ENCODE peak calls at places on chromosomes 2 and 18, in eight cellular contexts. One of them, this sample, is unnamed.

GRCh38 chr2:20568501-20569463 is 82.1 kb downstream of the HS1BP3 start:
- DNase-seq in stimulated activated CD8-positive, alpha-beta memory T cell treated with anti-CD3 and anti-CD28 coated beads, Interleukin-2, amount 100 ng/mL, for 48 hours: no peak
- DNase-seq in PC-9: peak; percentile 48
- DNase-seq in CD8-positive, alpha-beta T cell: no peak
- DNase-seq in neural crest cell: no peak
- DNase-seq in GM03348: peak; percentile 44
- DNase-seq in activated T-cell treated with anti-CD3 and anti-CD28 coated beads, Interleukin-2, amount 50 U/mL, for 72 hours: no peak
- DNase-seq in fibroblast of the conjunctiva: no peak
- DNase-seq in this sample: peak; percentile 30

GRCh38 chr2:156394033-156394741 is 42.0 kb upstream of the GPD2 start:
- DNase-seq in stimulated activated CD8-positive, alpha-beta memory T cell treated with anti-CD3 and anti-CD28 coated beads, Interleukin-2, amount 100 ng/mL, for 48 hours: no peak
- DNase-seq in PC-9: no peak
- DNase-seq in CD8-positive, alpha-beta T cell: no peak
- DNase-seq in neural crest cell: no peak
- DNase-seq in GM03348: no peak
- DNase-seq in activated T-cell treated with anti-CD3 and anti-CD28 coated beads, Interleukin-2, amount 50 U/mL, for 72 hours: no peak
- DNase-seq in fibroblast of the conjunctiva: no peak
- DNase-seq in this sample: no peak

GRCh38 chr18:21444465-21445023 is 156.0 kb downstream of the ESCO1 start:
- DNase-seq in stimulated activated CD8-positive, alpha-beta memory T cell treated with anti-CD3 and anti-CD28 coated beads, Interleukin-2, amount 100 ng/mL, for 48 hours: no peak
- DNase-seq in PC-9: peak; percentile 9
- DNase-seq in CD8-positive, alpha-beta T cell: no peak
- DNase-seq in neural crest cell: peak; percentile 19
- DNase-seq in GM03348: peak; percentile 67
- DNase-seq in activated T-cell treated with anti-CD3 and anti-CD28 coated beads, Interleukin-2, amount 50 U/mL, for 72 hours: peak; percentile 3
- DNase-seq in fibroblast of the conjunctiva: peak; percentile 39
- DNase-seq in this sample: peak; percentile 57

GRCh38 chr2:130997198-130997597 is 96.1 kb downstream of the FAM168B start:
- DNase-seq in stimulated activated CD8-positive, alpha-beta memory T cell treated with anti-CD3 and anti-CD28 coated beads, Interleukin-2, amount 100 ng/mL, for 48 hours: no peak
- DNase-seq in PC-9: no peak
- DNase-seq in CD8-positive, alpha-beta T cell: no peak
- DNase-seq in neural crest cell: no peak
- DNase-seq in GM03348: no peak
- DNase-seq in activated T-cell treated with anti-CD3 and anti-CD28 coated beads, Interleukin-2, amount 50 U/mL, for 72 hours: no peak
- DNase-seq in fibroblast of the conjunctiva: no peak
- DNase-seq in this sample: no peak

GRCh38 chr2:100819365-100820345 is at the start of gene NPAS2:
- DNase-seq in stimulated activated CD8-positive, alpha-beta memory T cell treated with anti-CD3 and anti-CD28 coated beads, Interleukin-2, amount 100 ng/mL, for 48 hours: no peak
- DNase-seq in PC-9: peak; percentile 43
- DNase-seq in CD8-positive, alpha-beta T cell: no peak
- DNase-seq in neural crest cell: peak; percentile 13
- DNase-seq in GM03348: peak; percentile 87
- DNase-seq in activated T-cell treated with anti-CD3 and anti-CD28 coated beads, Interleukin-2, amount 50 U/mL, for 72 hours: peak; percentile 39
- DNase-seq in fibroblast of the conjunctiva: peak; percentile 33
- DNase-seq in this sample: peak; percentile 60

GRCh38 chr18:23238651-23239349 is 103.5 kb downstream of the CABLES1 start:
- DNase-seq in stimulated activated CD8-positive, alpha-beta memory T cell treated with anti-CD3 and anti-CD28 coated beads, Interleukin-2, amount 100 ng/mL, for 48 hours: no peak
- DNase-seq in PC-9: no peak
- DNase-seq in CD8-positive, alpha-beta T cell: no peak
- DNase-seq in neural crest cell: no peak
- DNase-seq in GM03348: peak; percentile 58
- DNase-seq in activated T-cell treated with anti-CD3 and anti-CD28 coated beads, Interleukin-2, amount 50 U/mL, for 72 hours: no peak
- DNase-seq in fibroblast of the conjunctiva: no peak
- DNase-seq in this sample: no peak

GRCh38 chr18:58542426-58543159 is 86.3 kb downstream of the ALPK2 start:
- DNase-seq in stimulated activated CD8-positive, alpha-beta memory T cell treated with anti-CD3 and anti-CD28 coated beads, Interleukin-2, amount 100 ng/mL, for 48 hours: no peak
- DNase-seq in PC-9: no peak
- DNase-seq in CD8-positive, alpha-beta T cell: no peak
- DNase-seq in neural crest cell: no peak
- DNase-seq in GM03348: no peak
- DNase-seq in activated T-cell treated with anti-CD3 and anti-CD28 coated beads, Interleukin-2, amount 50 U/mL, for 72 hours: no peak
- DNase-seq in fibroblast of the conjunctiva: no peak
- DNase-seq in this sample: no peak

GRCh38 chr2:159904565-159905281 is 106.7 kb upstream of the CD302 start:
- DNase-seq in stimulated activated CD8-positive, alpha-beta memory T cell treated with anti-CD3 and anti-CD28 coated beads, Interleukin-2, amount 100 ng/mL, for 48 hours: peak; percentile 78
- DNase-seq in PC-9: peak; percentile 81
- DNase-seq in CD8-positive, alpha-beta T cell: peak; percentile 81
- DNase-seq in neural crest cell: peak; percentile 16
- DNase-seq in GM03348: peak; percentile 41
- DNase-seq in activated T-cell treated with anti-CD3 and anti-CD28 coated beads, Interleukin-2, amount 50 U/mL, for 72 hours: peak; percentile 87
- DNase-seq in fibroblast of the conjunctiva: no peak
- DNase-seq in this sample: peak; percentile 92

GRCh38 chr18:45900623-45901022 is 66.5 kb downstream of the EPG5 start:
- DNase-seq in stimulated activated CD8-positive, alpha-beta memory T cell treated with anti-CD3 and anti-CD28 coated beads, Interleukin-2, amount 100 ng/mL, for 48 hours: no peak
- DNase-seq in PC-9: no peak
- DNase-seq in CD8-positive, alpha-beta T cell: no peak
- DNase-seq in neural crest cell: no peak
- DNase-seq in GM03348: no peak
- DNase-seq in activated T-cell treated with anti-CD3 and anti-CD28 coated beads, Interleukin-2, amount 50 U/mL, for 72 hours: no peak
- DNase-seq in fibroblast of the conjunctiva: no peak
- DNase-seq in this sample: no peak